ENCODE peak calls at places on chromosomes 12 and 14, in six cellular contexts. T is HCEC 1CT; U is Daoy; V is activated T-helper 2 cell treated with anti-CD3 and anti-CD28 coated beads, Interferon-gamma antibody, Interleukin-2, Interleukin-4, amounts not matched to agents 10 μg/mL and 5 μg/mL and 100 μg/mL, durations not matched to agents 14 hours and 24 hours and 36 hours; X is stimulated activated CD4-positive, alpha-beta T cell treated with anti-CD3 and anti-CD28 coated beads, Interleukin-2, amount 100 ng/mL, for 48 hours; E is RWPE1. M is an unnamed sample.

GRCh38 chr14:54364555-54365415 is 32.0 kb upstream of the CDKN3 start:
- DNase-seq in X (no peak), E (no peak), V (no peak), U (peak), T (peak), M (peak)

GRCh38 chr12:128909653-128910052 is 56.4 kb downstream of the GLT1D1 start:
- DNase-seq in U (no peak), T (no peak), V (no peak), E (no peak), X (no peak), M (no peak)

GRCh38 chr12:127431177-127431576 is 835.8 kb upstream of the TMEM132C start:
- DNase-seq in X (no peak), E (no peak), V (no peak), T (no peak), U (no peak), M (no peak)

GRCh38 chr14:38618514-38618913 is 362.6 kb upstream of the CLEC14A start:
- DNase-seq in X (no peak), U (no peak), E (no peak), V (no peak), T (no peak), M (no peak)

GRCh38 chr12:65779946-65780345 is 44.3 kb upstream of the HMGA2 start:
- DNase-seq in E (no peak), T (no peak), X (no peak), U (no peak), V (no peak), M (no peak)

GRCh38 chr12:1799882-1800645 is 20.3 kb upstream of the LRTM2 start:
- DNase-seq in E (no peak), X (no peak), T (no peak), V (no peak), U (no peak), M (no peak)

GRCh38 chr12:22275847-22276246 is 58.7 kb downstream of the ST8SIA1 start:
- DNase-seq in X (no peak), V (no peak), T (peak), E (peak), U (peak), M (peak)

GRCh38 chr12:50505945-50506344 is 1.2 kb downstream of the DIP2B start:
- DNase-seq in U (no peak), X (no peak), E (no peak), T (no peak), V (no peak), M (peak)

GRCh38 chr12:24373004-24373403 is 423.5 kb upstream of the SOX5 start:
- DNase-seq in X (no peak), V (no peak), T (peak), E (no peak), U (no peak), M (no peak)

GRCh38 chr14:104150201-104151027 is 12.0 kb downstream of the KIF26A start:
- DNase-seq in X (no peak), U (peak), T (no peak), E (no peak), V (no peak), M (no peak)

GRCh38 chr14:67571275-67571990 is 28.6 kb downstream of the PIGH start:
- DNase-seq in X (peak), U (peak), E (peak), V (peak), T (peak), M (peak)

GRCh38 chr12:123696209-123696608 is 15.9 kb upstream of the ATP6V0A2 start:
- DNase-seq in U (no peak), V (no peak), X (no peak), E (no peak), T (no peak), M (no peak)

GRCh38 chr12:15778126-15778525 is 11.1 kb downstream of the EPS8 start:
- DNase-seq in T (peak), U (no peak), E (no peak), X (no peak), V (no peak), M (no peak)

GRCh38 chr14:90552465-90553297 is 155.9 kb downstream of the CALM1 start:
- DNase-seq in V (no peak), U (no peak), E (no peak), X (no peak), T (no peak), M (no peak)

GRCh38 chr14:101491841-101492240 is 69.5 kb upstream of the DIO3 start:
- DNase-seq in E (no peak), U (no peak), X (no peak), T (no peak), V (no peak), M (no peak)

GRCh38 chr12:101875112-101875961 is 2.0 kb upstream of the DRAM1 start:
- DNase-seq in U (peak), X (no peak), V (no peak), T (no peak), E (no peak), M (peak)

GRCh38 chr14:63295991-63296630 is 22.6 kb downstream of the GPHB5 start:
- DNase-seq in X (no peak), V (no peak), E (no peak), U (no peak), T (no peak), M (no peak)

M was measured in LHCN-M2.